ENCODE peak calls at places on chromosomes 13 and 19, in seven cellular contexts. C is GM12878, H is H9, T is astrocyte, P is DND-41, W is MM.1S, D is SK-N-SH. Y is an unnamed sample. For H3K27me3, the result is how much of the 10 kb centered on the place peaks cover.

GRCh38 chr19:35311901-35312665 is 16.9 kb upstream of the CD22 start:
- DNase-seq in C (no peak), H (no peak), T (no peak), P (no peak), W (no peak), D (no peak), Y (no peak)

GRCh38 chr13:28204690-28205443 is 66.5 kb downstream of the PAN3 start:
- DNase-seq in C (peak), H (no peak), T (no peak), P (no peak), W (no peak), D (no peak), Y (no peak)

GRCh38 chr19:15331419-15332310 is 674 bp downstream of the BRD4 start:
- DNase-seq in C (no peak), H (peak), T (no peak), P (peak), W (peak), D (peak), Y (no peak)

GRCh38 chr13:87671824-87672603 is 843 bp downstream of the SLITRK5 start:
- DNase-seq in C (no peak), H (peak), T (no peak), P (no peak), W (no peak), D (peak), Y (no peak)

GRCh38 chr19:18590273-18591272 is 2.0 kb downstream of the REX1BD start:
- DNase-seq in C (no peak), H (peak), T (peak), P (peak), W (no peak), D (peak), Y (peak)

GRCh38 chr19:38331728-38332127 is 3.9 kb upstream of the CATSPERG start:
- DNase-seq in C (no peak), H (no peak), T (no peak), P (no peak), W (no peak), D (no peak), Y (no peak)

GRCh38 chr19:36528921-36529518 is 949 bp upstream of the ZNF260 start:
- DNase-seq in C (peak), H (peak), T (no peak), P (peak), W (no peak), D (peak), Y (no peak)

GRCh38 chr13:29676535-29676934 is 81.0 kb upstream of the SLC7A1 start:
- DNase-seq in C (no peak), H (no peak), T (peak), P (no peak), W (no peak), D (no peak), Y (no peak)

GRCh38 chr13:101258071-101258470 is 158.2 kb downstream of the NALCN start:
- DNase-seq in C (peak), H (peak), T (peak), P (peak), W (peak), D (no peak), Y (peak)

GRCh38 chr13:99033814-99034213 is 56.0 kb upstream of the DOCK9 start:
- DNase-seq in C (no peak), H (no peak), T (no peak), P (no peak), W (no peak), D (peak), Y (no peak)

GRCh38 chr19:12783226-12783848 is 7.9 kb upstream of the JUNB start:
- DNase-seq in C (no peak), H (no peak), T (no peak), P (peak), W (no peak), D (no peak), Y (no peak)
- H3K9ac ChIP-seq in C (peak), H (no peak), T (peak), P (peak), W (no peak), D (peak), Y (peak)

GRCh38 chr13:49218493-49219051 is 1.6 kb upstream of the MLNR start:
- DNase-seq in C (no peak), H (peak), T (no peak), P (no peak), W (no peak), D (no peak), Y (no peak)
- H3K27me3 ChIP-seq in C (under half), H (half or more), T (half or more), P (under half), W (under half), D (under half), Y (under half)

GRCh38 chr13:45242070-45242469 is 41.2 kb upstream of the KCTD4 start:
- DNase-seq in C (no peak), H (no peak), T (no peak), P (no peak), W (no peak), D (peak), Y (no peak)

GRCh38 chr13:45238945-45239795 is 38.3 kb upstream of the KCTD4 start:
- DNase-seq in C (no peak), H (no peak), T (peak), P (no peak), W (no peak), D (no peak), Y (no peak)

GRCh38 chr13:45242524-45242923 is 41.7 kb upstream of the KCTD4 start:
- DNase-seq in C (no peak), H (no peak), T (no peak), P (no peak), W (no peak), D (no peak), Y (no peak)

GRCh38 chr13:45243072-45243471 is 42.2 kb upstream of the KCTD4 start:
- DNase-seq in C (no peak), H (no peak), T (no peak), P (no peak), W (no peak), D (no peak), Y (no peak)
- H3K9ac ChIP-seq in C (no peak), H (no peak), T (no peak), P (no peak), W (no peak), D (no peak), Y (no peak)

DNA sequence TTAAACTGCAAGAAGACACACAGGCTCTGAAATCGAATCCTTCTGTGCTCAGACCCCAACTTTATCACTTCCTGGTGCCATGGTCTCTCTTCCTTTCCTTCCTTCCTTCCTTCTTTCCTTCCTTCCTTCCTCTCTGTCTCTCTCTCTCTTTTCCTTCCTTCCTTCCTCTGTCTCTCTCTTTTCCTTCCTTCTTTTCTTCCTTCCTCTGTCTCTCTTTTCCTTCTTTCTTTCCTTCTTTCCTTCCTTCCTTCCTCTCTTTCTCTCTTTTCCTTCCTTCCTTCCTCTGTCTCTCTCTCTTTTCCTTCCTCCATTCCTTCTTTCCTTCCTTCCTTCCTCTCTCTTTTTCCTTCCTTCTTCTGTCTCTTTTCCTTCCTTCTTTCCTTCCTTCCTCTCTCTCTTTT is 127.2 kb upstream of the CACNA1A start:
- DNase-seq in C (no peak), H (no peak), T (no peak), P (no peak), W (no peak), D (no peak), Y (no peak)
- H3K27me3 ChIP-seq in C (under half), H (under half), T (under half), P (under half), W (under half), D (under half), Y (under half)

GRCh38 chr19:16585808-16586476 is 13.7 kb upstream of the SLC35E1 start:
- DNase-seq in C (peak), H (no peak), T (no peak), P (peak), W (peak), D (no peak), Y (no peak)
- H3K9ac ChIP-seq in C (peak), H (no peak), T (peak), P (peak), W (peak), D (no peak), Y (peak)

GRCh38 chr13:24745516-24745860 is 18.5 kb upstream of the RNF17 start:
- DNase-seq in C (no peak), H (no peak), T (no peak), P (no peak), W (no peak), D (no peak), Y (no peak)
- H3K27me3 ChIP-seq in C (under half), H (under half), T (under half), P (under half), W (under half), D (under half), Y (half or more)

DNA sequence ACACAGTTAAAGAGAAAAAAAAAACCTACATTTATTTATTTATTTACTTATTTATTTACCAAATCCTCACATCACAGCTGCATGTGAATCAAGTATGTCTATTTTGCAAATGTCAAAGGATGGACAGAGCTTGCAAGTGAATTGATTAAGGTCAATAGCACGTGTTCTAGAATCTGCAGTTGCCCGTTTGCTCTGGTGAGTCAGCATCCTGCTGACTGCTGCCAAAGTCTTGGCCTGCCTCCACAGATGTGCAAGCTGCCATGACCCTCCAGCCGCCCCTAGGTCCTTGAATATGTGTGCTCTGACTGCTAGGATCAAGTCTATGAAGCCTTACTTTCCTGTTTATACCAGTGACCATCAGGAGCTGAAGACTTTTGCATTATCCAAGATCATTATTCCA is 320.6 kb downstream of the GPC5 start:
- DNase-seq in C (no peak), H (no peak), T (peak), P (no peak), W (no peak), D (no peak), Y (peak)
- H3K9ac ChIP-seq in C (no peak), H (no peak), T (no peak), P (no peak), W (no peak), D (no peak), Y (no peak)